ENCODE peak calls at places on chromosomes 13 and 19, in eight cellular contexts. One of them, this sample, is unnamed.

GRCh38 chr19:883661-884211 is 9.3 kb downstream of the MED16 start:
- DNase-seq in keratinocyte: peak; percentile 63
- DNase-seq in breast epithelium: no peak
- DNase-seq in neuronal stem cell: no peak
- DNase-seq in left ventricle myocardium inferior: no peak
- DNase-seq in mammary epithelial cell: peak; percentile 78
- DNase-seq in heart left ventricle: no peak
- DNase-seq in transverse colon: no peak
- DNase-seq in this sample: no peak

GRCh38 chr13:40251343-40252032 is 415.0 kb downstream of the FOXO1 start:
- DNase-seq in keratinocyte: no peak
- DNase-seq in breast epithelium: no peak
- DNase-seq in neuronal stem cell: no peak
- DNase-seq in left ventricle myocardium inferior: no peak
- DNase-seq in mammary epithelial cell: peak; percentile 60
- DNase-seq in heart left ventricle: no peak
- DNase-seq in transverse colon: no peak
- DNase-seq in this sample: no peak

GRCh38 chr13:40116008-40116407 is 460.5 kb downstream of the COG6 start:
- DNase-seq in keratinocyte: peak; percentile 17
- DNase-seq in breast epithelium: no peak
- DNase-seq in neuronal stem cell: no peak
- DNase-seq in left ventricle myocardium inferior: no peak
- DNase-seq in mammary epithelial cell: peak; percentile 94
- DNase-seq in heart left ventricle: peak; percentile 38
- DNase-seq in transverse colon: peak; percentile 79
- DNase-seq in this sample: no peak

GRCh38 chr13:40472427-40473220 is 193.8 kb downstream of the FOXO1 start:
- DNase-seq in keratinocyte: no peak
- DNase-seq in breast epithelium: no peak
- DNase-seq in neuronal stem cell: no peak
- DNase-seq in left ventricle myocardium inferior: no peak
- DNase-seq in mammary epithelial cell: no peak
- DNase-seq in heart left ventricle: no peak
- DNase-seq in transverse colon: no peak
- DNase-seq in this sample: no peak

GRCh38 chr13:24228852-24229458 is 68.4 kb downstream of the SPATA13 start:
- DNase-seq in keratinocyte: peak; percentile 19
- DNase-seq in breast epithelium: no peak
- DNase-seq in neuronal stem cell: peak; percentile 37
- DNase-seq in left ventricle myocardium inferior: no peak
- DNase-seq in mammary epithelial cell: peak; percentile 37
- DNase-seq in heart left ventricle: peak; percentile 33
- DNase-seq in transverse colon: no peak
- DNase-seq in this sample: no peak

GRCh38 chr19:55677572-55678028 is 2.6 kb downstream of the EPN1 start:
- DNase-seq in keratinocyte: no peak
- DNase-seq in breast epithelium: no peak
- DNase-seq in neuronal stem cell: no peak
- DNase-seq in left ventricle myocardium inferior: no peak
- DNase-seq in mammary epithelial cell: no peak
- DNase-seq in heart left ventricle: no peak
- DNase-seq in transverse colon: no peak
- DNase-seq in this sample: no peak

GRCh38 chr13:84126671-84127171 is 244.4 kb upstream of the SLITRK1 start:
- DNase-seq in keratinocyte: no peak
- DNase-seq in breast epithelium: no peak
- DNase-seq in neuronal stem cell: no peak
- DNase-seq in left ventricle myocardium inferior: no peak
- DNase-seq in mammary epithelial cell: no peak
- DNase-seq in heart left ventricle: no peak
- DNase-seq in transverse colon: no peak
- DNase-seq in this sample: no peak

GRCh38 chr13:20475927-20476691 is 49.5 kb downstream of the CRYL1 start:
- DNase-seq in keratinocyte: no peak
- DNase-seq in breast epithelium: no peak
- DNase-seq in neuronal stem cell: no peak
- DNase-seq in left ventricle myocardium inferior: no peak
- DNase-seq in mammary epithelial cell: peak; percentile 44
- DNase-seq in heart left ventricle: no peak
- DNase-seq in transverse colon: peak; percentile 59
- DNase-seq in this sample: no peak

GRCh38 chr19:42465827-42466280 is 23.1 kb upstream of the CXCL17 start:
- DNase-seq in keratinocyte: no peak
- DNase-seq in breast epithelium: no peak
- DNase-seq in neuronal stem cell: no peak
- DNase-seq in left ventricle myocardium inferior: no peak
- DNase-seq in mammary epithelial cell: no peak
- DNase-seq in heart left ventricle: no peak
- DNase-seq in transverse colon: no peak
- DNase-seq in this sample: no peak

GRCh38 chr19:49512970-49513745 is 697 bp downstream of the FCGRT start:
- DNase-seq in keratinocyte: no peak
- DNase-seq in breast epithelium: no peak
- DNase-seq in neuronal stem cell: peak; percentile 53
- DNase-seq in left ventricle myocardium inferior: peak; percentile 70
- DNase-seq in mammary epithelial cell: no peak
- DNase-seq in heart left ventricle: peak; percentile 62
- DNase-seq in transverse colon: peak; percentile 75
- DNase-seq in this sample: no peak

GRCh38 chr19:56350416-56351045 is 35.9 kb upstream of the ZSCAN5A start:
- DNase-seq in keratinocyte: no peak
- DNase-seq in breast epithelium: no peak
- DNase-seq in neuronal stem cell: peak; percentile 46
- DNase-seq in left ventricle myocardium inferior: no peak
- DNase-seq in mammary epithelial cell: peak; percentile 31
- DNase-seq in heart left ventricle: peak; percentile 26
- DNase-seq in transverse colon: peak; percentile 29
- DNase-seq in this sample: no peak

GRCh38 chr19:18364826-18365528 is 21.0 kb upstream of the GDF15 start:
- DNase-seq in keratinocyte: peak; percentile 53
- DNase-seq in breast epithelium: peak; percentile 81
- DNase-seq in neuronal stem cell: no peak
- DNase-seq in left ventricle myocardium inferior: peak; percentile 42
- DNase-seq in mammary epithelial cell: peak; percentile 96
- DNase-seq in heart left ventricle: peak; percentile 85
- DNase-seq in transverse colon: peak; percentile 90
- DNase-seq in this sample: peak; percentile 40

GRCh38 chr13:51125495-51126226 is 14.6 kb upstream of the C13orf42 start:
- DNase-seq in keratinocyte: peak; percentile 1
- DNase-seq in breast epithelium: no peak
- DNase-seq in neuronal stem cell: peak; percentile 43
- DNase-seq in left ventricle myocardium inferior: peak; percentile 21
- DNase-seq in mammary epithelial cell: peak; percentile 22
- DNase-seq in heart left ventricle: peak; percentile 38
- DNase-seq in transverse colon: peak; percentile 49
- DNase-seq in this sample: no peak

GRCh38 chr13:23455401-23456185 is 22.1 kb upstream of the SACS start:
- DNase-seq in keratinocyte: no peak
- DNase-seq in breast epithelium: no peak
- DNase-seq in neuronal stem cell: no peak
- DNase-seq in left ventricle myocardium inferior: no peak
- DNase-seq in mammary epithelial cell: peak; percentile 56
- DNase-seq in heart left ventricle: no peak
- DNase-seq in transverse colon: no peak
- DNase-seq in this sample: no peak

GRCh38 chr19:18385675-18386542 is at the start of gene GDF15:
- DNase-seq in keratinocyte: no peak
- DNase-seq in breast epithelium: peak; percentile 69
- DNase-seq in neuronal stem cell: no peak
- DNase-seq in left ventricle myocardium inferior: peak; percentile 61
- DNase-seq in mammary epithelial cell: peak; percentile 69
- DNase-seq in heart left ventricle: peak; percentile 47
- DNase-seq in transverse colon: peak; percentile 96
- DNase-seq in this sample: no peak

GRCh38 chr13:114067381-114067885 is 65.0 kb downstream of the RASA3 start:
- DNase-seq in keratinocyte: no peak
- DNase-seq in breast epithelium: no peak
- DNase-seq in neuronal stem cell: no peak
- DNase-seq in left ventricle myocardium inferior: no peak
- DNase-seq in mammary epithelial cell: peak; percentile 40
- DNase-seq in heart left ventricle: no peak
- DNase-seq in transverse colon: no peak
- DNase-seq in this sample: no peak

GRCh38 chr13:114066956-114067355 is 65.5 kb downstream of the RASA3 start:
- DNase-seq in keratinocyte: no peak
- DNase-seq in breast epithelium: no peak
- DNase-seq in neuronal stem cell: no peak
- DNase-seq in left ventricle myocardium inferior: no peak
- DNase-seq in mammary epithelial cell: no peak
- DNase-seq in heart left ventricle: no peak
- DNase-seq in transverse colon: no peak
- DNase-seq in this sample: no peak

GRCh38 chr13:114068723-114069322 is 63.6 kb downstream of the RASA3 start:
- DNase-seq in keratinocyte: no peak
- DNase-seq in breast epithelium: peak; percentile 41
- DNase-seq in neuronal stem cell: no peak
- DNase-seq in left ventricle myocardium inferior: no peak
- DNase-seq in mammary epithelial cell: no peak
- DNase-seq in heart left ventricle: no peak
- DNase-seq in transverse colon: peak; percentile 14
- DNase-seq in this sample: no peak

GRCh38 chr13:114069376-114070097 is 62.9 kb downstream of the RASA3 start:
- DNase-seq in keratinocyte: no peak
- DNase-seq in breast epithelium: peak; percentile 51
- DNase-seq in neuronal stem cell: no peak
- DNase-seq in left ventricle myocardium inferior: no peak
- DNase-seq in mammary epithelial cell: no peak
- DNase-seq in heart left ventricle: no peak
- DNase-seq in transverse colon: peak; percentile 7
- DNase-seq in this sample: no peak

GRCh38 chr13:114067886-114068722 is 64.3 kb downstream of the RASA3 start:
- DNase-seq in keratinocyte: no peak
- DNase-seq in breast epithelium: no peak
- DNase-seq in neuronal stem cell: no peak
- DNase-seq in left ventricle myocardium inferior: no peak
- DNase-seq in mammary epithelial cell: no peak
- DNase-seq in heart left ventricle: no peak
- DNase-seq in transverse colon: peak; percentile 72
- DNase-seq in this sample: no peak
- H3K4me1 ChIP-seq in keratinocyte: peaks cover 27% of the 10 kb centered on the region
- H3K4me1 ChIP-seq in breast epithelium: peaks cover 18% of the 10 kb centered on the region
- H3K4me1 ChIP-seq in neuronal stem cell: peaks cover 36% of the 10 kb centered on the region
- H3K4me1 ChIP-seq in left ventricle myocardium inferior: peaks cover 59% of the 10 kb centered on the region
- H3K4me1 ChIP-seq in mammary epithelial cell: peaks cover 32% of the 10 kb centered on the region
- H3K4me1 ChIP-seq in heart left ventricle: peaks cover 36% of the 10 kb centered on the region
- H3K4me1 ChIP-seq in transverse colon: peaks cover 60% of the 10 kb centered on the region
- H3K4me1 ChIP-seq in this sample: peaks cover 53% of the 10 kb centered on the region

DNA sequence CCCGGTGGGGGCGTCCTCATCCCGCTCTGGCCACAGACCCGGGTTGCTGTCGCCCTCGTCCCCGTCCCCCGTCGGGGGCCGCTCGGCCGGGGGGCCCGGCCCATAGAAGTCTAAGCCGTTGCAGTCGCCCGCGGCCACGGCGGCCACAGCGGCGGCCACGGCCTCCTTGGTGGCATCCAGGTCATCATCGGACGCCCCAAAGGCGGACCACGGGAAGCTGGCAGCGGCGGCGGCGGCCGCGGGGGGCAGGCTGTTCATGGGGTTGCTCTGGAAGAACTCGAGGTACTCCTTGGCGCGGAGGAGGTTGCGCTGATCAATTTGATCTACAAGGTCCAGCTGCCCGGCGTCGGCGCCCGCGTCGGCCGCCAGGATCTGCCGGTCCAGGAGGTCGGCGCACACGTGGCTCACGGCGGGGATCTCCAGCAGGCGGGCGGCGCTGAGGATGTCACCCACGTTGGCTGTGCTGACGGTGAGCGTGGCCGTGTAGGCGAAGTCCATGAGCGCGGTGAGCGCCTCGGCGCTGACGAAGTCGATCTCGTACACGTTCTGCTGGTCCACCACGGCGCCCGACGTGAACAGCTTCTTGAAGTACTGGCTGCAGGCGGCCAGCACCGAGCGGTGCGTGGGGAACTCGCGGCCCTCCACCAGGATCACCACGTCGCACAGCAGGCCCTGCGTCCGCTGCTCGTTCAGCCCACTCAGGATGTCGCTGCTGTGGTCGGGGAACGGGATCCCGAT is 12.1 kb downstream of the ZBTB7A start:
- DNase-seq in keratinocyte: no peak
- DNase-seq in breast epithelium: no peak
- DNase-seq in neuronal stem cell: no peak
- DNase-seq in left ventricle myocardium inferior: no peak
- DNase-seq in mammary epithelial cell: no peak
- DNase-seq in heart left ventricle: peak; percentile 7
- DNase-seq in transverse colon: no peak
- DNase-seq in this sample: no peak
- H3K4me1 ChIP-seq in keratinocyte: peaks cover 46% of the 10 kb centered on the region
- H3K4me1 ChIP-seq in breast epithelium: peaks cover 30% of the 10 kb centered on the region
- H3K4me1 ChIP-seq in neuronal stem cell: peaks cover 13% of the 10 kb centered on the region
- H3K4me1 ChIP-seq in left ventricle myocardium inferior: peaks cover 62% of the 10 kb centered on the region
- H3K4me1 ChIP-seq in mammary epithelial cell: peaks cover 53% of the 10 kb centered on the region
- H3K4me1 ChIP-seq in heart left ventricle: peaks cover 34% of the 10 kb centered on the region
- H3K4me1 ChIP-seq in transverse colon: peaks cover 82% of the 10 kb centered on the region
- H3K4me1 ChIP-seq in this sample: peaks cover 44% of the 10 kb centered on the region

GRCh38 chr19:50822661-50823208 is 852 bp downstream of the KLK1 start:
- DNase-seq in keratinocyte: no peak
- DNase-seq in breast epithelium: no peak
- DNase-seq in neuronal stem cell: no peak
- DNase-seq in left ventricle myocardium inferior: no peak
- DNase-seq in mammary epithelial cell: no peak
- DNase-seq in heart left ventricle: no peak
- DNase-seq in transverse colon: no peak
- DNase-seq in this sample: no peak

GRCh38 chr19:50821248-50821612 is 2.4 kb downstream of the KLK1 start:
- DNase-seq in keratinocyte: no peak
- DNase-seq in breast epithelium: no peak
- DNase-seq in neuronal stem cell: no peak
- DNase-seq in left ventricle myocardium inferior: no peak
- DNase-seq in mammary epithelial cell: no peak
- DNase-seq in heart left ventricle: no peak
- DNase-seq in transverse colon: no peak
- DNase-seq in this sample: no peak

GRCh38 chr19:50820549-50821247 is 2.9 kb downstream of the KLK1 start:
- DNase-seq in keratinocyte: no peak
- DNase-seq in breast epithelium: no peak
- DNase-seq in neuronal stem cell: no peak
- DNase-seq in left ventricle myocardium inferior: no peak
- DNase-seq in mammary epithelial cell: no peak
- DNase-seq in heart left ventricle: no peak
- DNase-seq in transverse colon: peak; percentile 85
- DNase-seq in this sample: no peak

GRCh38 chr19:50820086-50820485 is 3.5 kb downstream of the KLK1 start:
- DNase-seq in keratinocyte: no peak
- DNase-seq in breast epithelium: no peak
- DNase-seq in neuronal stem cell: no peak
- DNase-seq in left ventricle myocardium inferior: no peak
- DNase-seq in mammary epithelial cell: no peak
- DNase-seq in heart left ventricle: no peak
- DNase-seq in transverse colon: peak; percentile 43
- DNase-seq in this sample: no peak

GRCh38 chr19:50821622-50822021 is 2.0 kb downstream of the KLK1 start:
- DNase-seq in keratinocyte: no peak
- DNase-seq in breast epithelium: no peak
- DNase-seq in neuronal stem cell: no peak
- DNase-seq in left ventricle myocardium inferior: no peak
- DNase-seq in mammary epithelial cell: no peak
- DNase-seq in heart left ventricle: no peak
- DNase-seq in transverse colon: no peak
- DNase-seq in this sample: no peak
- H3K4me1 ChIP-seq in keratinocyte: peaks cover 6% of the 10 kb centered on the region
- H3K4me1 ChIP-seq in breast epithelium: no peaks in the 10 kb centered on the region
- H3K4me1 ChIP-seq in neuronal stem cell: peaks cover 3% of the 10 kb centered on the region
- H3K4me1 ChIP-seq in left ventricle myocardium inferior: peaks cover 19% of the 10 kb centered on the region
- H3K4me1 ChIP-seq in mammary epithelial cell: peaks cover 17% of the 10 kb centered on the region
- H3K4me1 ChIP-seq in heart left ventricle: no peaks in the 10 kb centered on the region
- H3K4me1 ChIP-seq in transverse colon: peaks cover 58% of the 10 kb centered on the region
- H3K4me1 ChIP-seq in this sample: no peaks in the 10 kb centered on the region

GRCh38 chr19:39445258-39446071 is at the start of gene SUPT5H:
- DNase-seq in keratinocyte: peak; percentile 91
- DNase-seq in breast epithelium: peak; percentile 98
- DNase-seq in neuronal stem cell: peak; percentile 94
- DNase-seq in left ventricle myocardium inferior: peak; percentile 97
- DNase-seq in mammary epithelial cell: peak; percentile 97
- DNase-seq in heart left ventricle: peak; percentile 97
- DNase-seq in transverse colon: peak; percentile 98
- DNase-seq in this sample: peak; percentile 79
- H3K4me1 ChIP-seq in keratinocyte: peaks cover 23% of the 10 kb centered on the region
- H3K4me1 ChIP-seq in breast epithelium: peaks cover 22% of the 10 kb centered on the region
- H3K4me1 ChIP-seq in neuronal stem cell: peaks cover 3% of the 10 kb centered on the region
- H3K4me1 ChIP-seq in left ventricle myocardium inferior: peaks cover 63% of the 10 kb centered on the region
- H3K4me1 ChIP-seq in mammary epithelial cell: peaks cover 27% of the 10 kb centered on the region
- H3K4me1 ChIP-seq in heart left ventricle: peaks cover 25% of the 10 kb centered on the region
- H3K4me1 ChIP-seq in transverse colon: peaks cover 42% of the 10 kb centered on the region
- H3K4me1 ChIP-seq in this sample: peaks cover 23% of the 10 kb centered on the region